ENCODE peak calls at places on chromosomes 13 and 19, in six cellular contexts. M, G, C, F, W and N are unnamed samples.

GRCh38 chr13:74767031-74767430 is 632.8 kb upstream of the KLF12 start:
- DNase-seq in G (no peak), M (no peak), C (no peak), F (no peak), W (no peak), N (no peak)

GRCh38 chr19:7386308-7386707 is 37.6 kb downstream of the ARHGEF18 start:
- DNase-seq in C (no peak), M (no peak), F (no peak), W (no peak), G (no peak), N (no peak)

GRCh38 chr13:111201304-111201940 is 86.3 kb downstream of the ARHGEF7 start:
- DNase-seq in G (no peak), F (no peak), W (no peak), C (no peak), M (no peak), N (no peak)

GRCh38 chr19:4380254-4380727 is 20.1 kb downstream of the SH3GL1 start:
- DNase-seq in C (peak; percentile 51), M (peak; percentile 65), W (no peak), G (peak; percentile 65), F (no peak), N (no peak)

GRCh38 chr13:67048793-67049150 is 181.4 kb downstream of the PCDH9 start:
- DNase-seq in W (no peak), G (no peak), C (no peak), M (no peak), F (no peak), N (no peak)

GRCh38 chr19:8145969-8146368 is 3.4 kb downstream of the FBN3 start:
- DNase-seq in C (no peak), F (no peak), M (no peak), G (no peak), W (no peak), N (no peak)

GRCh38 chr13:88726075-88726474 is 1054.9 kb downstream of the SLITRK5 start:
- DNase-seq in F (no peak), C (no peak), M (no peak), G (no peak), W (no peak), N (no peak)

GRCh38 chr19:49539192-49539952 is 11.6 kb downstream of the RCN3 start:
- DNase-seq in G (no peak), W (no peak), C (no peak), F (no peak), M (no peak), N (no peak)

GRCh38 chr19:17156947-17157302 is 58.2 kb upstream of the USE1 start:
- DNase-seq in G (peak; percentile 53), M (no peak), F (no peak), W (no peak), C (no peak), N (no peak)

GRCh38 chr13:47661076-47661475 is 340.0 kb downstream of the SUCLA2 start:
- DNase-seq in F (no peak), M (no peak), C (no peak), W (no peak), G (no peak), N (no peak)

GRCh38 chr13:47665041-47665440 is 336.0 kb downstream of the SUCLA2 start:
- DNase-seq in C (no peak), G (no peak), F (no peak), W (no peak), M (no peak), N (no peak)
- H3K27ac ChIP-seq in C (no peak overlapping the region), G (no peak overlapping the region), F (no peak overlapping the region), W (no peak overlapping the region), M (no peak overlapping the region), N (no peak overlapping the region)

DNA sequence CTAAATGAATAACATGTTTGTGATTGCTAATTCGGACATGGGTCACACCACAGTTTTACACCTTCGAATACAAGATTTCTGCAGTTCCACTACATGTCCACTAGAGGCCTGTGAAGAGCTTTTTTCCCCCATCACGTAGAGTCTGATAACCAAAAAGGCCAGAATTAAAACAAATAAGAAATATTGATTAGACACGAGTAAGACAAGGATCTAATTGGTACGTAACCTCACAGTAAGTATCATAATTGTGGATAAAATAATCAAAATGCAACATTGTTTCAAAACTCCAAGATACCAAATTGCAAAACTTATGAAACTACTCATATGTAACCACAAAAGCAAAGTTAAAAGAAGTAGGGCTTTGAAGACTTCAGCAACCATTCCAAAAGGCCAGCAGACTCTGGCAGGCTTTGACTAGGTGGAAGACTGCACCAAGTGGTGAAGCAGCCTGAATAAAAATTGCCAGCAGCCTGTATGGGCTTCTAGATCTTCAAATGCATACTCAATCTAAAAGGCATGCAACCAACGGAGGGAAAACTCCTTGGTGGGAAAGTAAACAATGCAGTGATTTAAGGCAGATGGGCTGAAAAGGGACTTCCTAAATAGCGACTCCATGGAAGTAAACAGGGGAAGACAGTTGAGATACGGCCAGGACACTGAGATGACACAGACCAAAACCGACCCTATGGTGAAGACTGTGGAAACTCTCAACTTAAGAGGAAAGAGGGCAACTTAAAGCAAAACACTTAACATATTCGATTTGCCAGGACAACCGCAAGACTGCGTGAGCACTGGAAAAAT is 56.7 kb downstream of the STARD13 start:
- DNase-seq in W (no peak), F (peak; percentile 71), C (no peak), M (no peak), G (no peak), N (no peak)
- H3K27ac ChIP-seq in W (peak overlapping the region; percentile 62), F (peak overlapping the region; percentile 46), C (no peak overlapping the region), M (no peak overlapping the region), G (peak overlapping the region; percentile 58), N (peak overlapping the region; percentile 80)

GRCh38 chr19:18508585-18508984 is 13.3 kb downstream of the ELL start:
- DNase-seq in G (no peak), F (no peak), C (no peak), M (no peak), W (no peak), N (no peak)

GRCh38 chr19:18506545-18506944 is 15.3 kb downstream of the ELL start:
- DNase-seq in F (no peak), C (no peak), G (no peak), W (no peak), M (no peak), N (no peak)

GRCh38 chr19:18507021-18507726 is 14.7 kb downstream of the ELL start:
- DNase-seq in C (no peak), W (peak; percentile 74), G (no peak), F (peak; percentile 27), M (peak; percentile 83), N (no peak)

GRCh38 chr19:18506101-18506534 is 15.8 kb downstream of the ELL start:
- DNase-seq in G (no peak), F (no peak), M (no peak), W (no peak), C (no peak), N (no peak)

GRCh38 chr19:18507727-18508440 is 14.0 kb downstream of the ELL start:
- DNase-seq in M (no peak), F (peak; percentile 31), G (no peak), W (no peak), C (no peak), N (no peak)
- H3K27ac ChIP-seq in M (peak overlapping the region; percentile 60), F (no peak overlapping the region), G (peak overlapping the region; percentile 21), W (no peak overlapping the region), C (no peak overlapping the region), N (peak overlapping the region; percentile 45)

DNA sequence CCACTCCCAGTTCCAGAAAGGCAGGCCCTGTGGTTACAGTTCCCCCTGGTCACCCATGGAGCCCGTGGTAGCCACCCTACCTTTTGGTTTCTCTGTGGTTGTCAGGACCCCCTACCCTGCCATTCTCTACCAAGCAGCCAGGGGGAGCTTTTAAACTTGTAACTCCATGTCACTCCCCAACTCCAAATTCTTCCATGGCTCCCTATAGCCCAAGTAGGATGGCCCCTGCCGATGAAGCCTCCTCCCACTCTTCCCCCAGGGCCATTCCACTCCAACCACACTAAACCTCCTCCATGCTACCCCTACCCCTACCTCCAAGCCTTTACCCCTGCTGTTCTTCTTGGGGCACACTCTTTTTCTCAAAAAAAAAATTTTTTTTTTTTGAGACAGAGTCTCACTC is 2.2 kb downstream of the S1PR2 start:
- DNase-seq in C (no peak), G (no peak), F (peak; percentile 18), M (no peak), W (no peak), N (no peak)
- H3K27ac ChIP-seq in C (no peak overlapping the region), G (peak overlapping the region; percentile 91), F (no peak overlapping the region), M (no peak overlapping the region), W (no peak overlapping the region), N (peak overlapping the region; percentile 68)

GRCh38 chr19:14411161-14411560 is 8.0 kb downstream of the DDX39A start:
- DNase-seq in W (no peak), M (no peak), G (no peak), C (no peak), F (no peak), N (no peak)
- H3K27ac ChIP-seq in W (no peak overlapping the region), M (no peak overlapping the region), G (no peak overlapping the region), C (no peak overlapping the region), F (no peak overlapping the region), N (no peak overlapping the region)

GRCh38 chr19:2494447-2495129 is 18.7 kb downstream of the GADD45B start:
- DNase-seq in M (peak; percentile 96), F (peak; percentile 57), W (peak; percentile 80), G (peak; percentile 78), C (peak; percentile 11), N (peak; percentile 77)

GRCh38 chr19:2495130-2495641 is 19.3 kb downstream of the GADD45B start:
- DNase-seq in C (no peak), M (peak; percentile 95), G (peak; percentile 90), W (peak; percentile 96), F (peak; percentile 57), N (peak; percentile 6)

GRCh38 chr19:2492870-2493269 is 16.9 kb downstream of the GADD45B start:
- DNase-seq in C (no peak), F (no peak), M (no peak), W (no peak), G (no peak), N (no peak)

GRCh38 chr19:2495651-2496316 is 19.9 kb downstream of the GADD45B start:
- DNase-seq in W (peak; percentile 65), M (peak; percentile 82), C (no peak), F (no peak), G (peak; percentile 73), N (no peak)

GRCh38 chr19:2494084-2494446 is 18.1 kb downstream of the GADD45B start:
- DNase-seq in G (no peak), W (no peak), F (no peak), M (no peak), C (no peak), N (no peak)
- H3K27ac ChIP-seq in G (no peak overlapping the region), W (no peak overlapping the region), F (no peak overlapping the region), M (peak overlapping the region; percentile 91), C (no peak overlapping the region), N (peak overlapping the region; percentile 55)

GRCh38 chr19:42467437-42467760 is 24.7 kb upstream of the CXCL17 start:
- DNase-seq in G (no peak), W (no peak), M (no peak), F (no peak), C (no peak), N (no peak)
- H3K27ac ChIP-seq in G (no peak overlapping the region), W (no peak overlapping the region), M (no peak overlapping the region), F (no peak overlapping the region), C (no peak overlapping the region), N (peak overlapping the region; percentile 69)